ENCODE peak calls at places on chromosomes 16 and 17, in eight cellular contexts. Q is hypothalamus; F is T-helper 17 cell; R is activated CD4-positive, alpha-beta T cell treated with anti-CD3 and anti-CD28 coated beads, Interleukin-2, amount 50 U/mL, for 1 hour; N is lung; M is stimulated activated CD4-positive, alpha-beta T cell treated with anti-CD3 and anti-CD28 coated beads, Interleukin-1b, Interleukin-23, amount 100 ng/mL, for 48 hours; B is CD8-positive, alpha-beta T cell; U is BE2C. K is an unnamed sample.

GRCh38 chr16:27945233-27945975 is 118.1 kb downstream of the GSG1L start:
- DNase-seq in Q (no peak), F (no peak), R (no peak), N (no peak), M (no peak), B (no peak), U (no peak), K (no peak)

GRCh38 chr16:1244881-1245280 is 4.4 kb downstream of the TPSAB1 start:
- DNase-seq in Q (no peak), F (no peak), R (no peak), N (no peak), M (no peak), B (no peak), U (no peak), K (no peak)

GRCh38 chr16:52404546-52404945 is 142.4 kb downstream of the TOX3 start:
- DNase-seq in Q (no peak), F (no peak), R (no peak), N (no peak), M (no peak), B (no peak), U (peak; percentile 41), K (no peak)

GRCh38 chr17:75806822-75807500 is 22.4 kb downstream of the UNK start:
- DNase-seq in Q (no peak), F (no peak), R (no peak), N (no peak), M (no peak), B (no peak), U (no peak), K (no peak)

GRCh38 chr17:68776451-68776850 is 175.3 kb upstream of the FAM20A start:
- DNase-seq in Q (no peak), F (no peak), R (no peak), N (no peak), M (no peak), B (no peak), U (no peak), K (no peak)

GRCh38 chr17:35214631-35215273 is 20.6 kb upstream of the SLC35G3 start:
- DNase-seq in Q (no peak), F (no peak), R (peak; percentile 25), N (no peak), M (peak; percentile 22), B (peak; percentile 53), U (no peak), K (no peak)

GRCh38 chr17:30450125-30451027 is 26.8 kb upstream of the GOSR1 start:
- DNase-seq in Q (no peak), F (no peak), R (no peak), N (no peak), M (no peak), B (no peak), U (no peak), K (no peak)

GRCh38 chr16:12095275-12096161 is 119.0 kb downstream of the SNX29 start:
- DNase-seq in Q (peak; percentile 78), F (peak; percentile 51), R (peak; percentile 71), N (peak; percentile 64), M (peak; percentile 61), B (peak; percentile 52), U (peak; percentile 71), K (no peak)

GRCh38 chr16:89261691-89262563 is 44.4 kb downstream of the ZNF778 start:
- DNase-seq in Q (peak; percentile 9), F (no peak), R (no peak), N (no peak), M (no peak), B (no peak), U (no peak), K (no peak)

GRCh38 chr16:65481956-65482355 is 360.1 kb upstream of the CDH11 start:
- DNase-seq in Q (no peak), F (no peak), R (no peak), N (no peak), M (no peak), B (no peak), U (no peak), K (no peak)

GRCh38 chr16:11016524-11016988 is 72.2 kb downstream of the CLEC16A start:
- DNase-seq in Q (no peak), F (no peak), R (no peak), N (no peak), M (no peak), B (no peak), U (no peak), K (no peak)

GRCh38 chr17:2776589-2777241 is 19.5 kb upstream of the RAP1GAP2 start:
- DNase-seq in Q (peak; percentile 29), F (no peak), R (no peak), N (no peak), M (no peak), B (no peak), U (peak; percentile 44), K (no peak)

GRCh38 chr16:30421010-30421409 is 8.8 kb downstream of the DCTPP1 start:
- DNase-seq in Q (no peak), F (no peak), R (no peak), N (no peak), M (no peak), B (no peak), U (no peak), K (no peak)

GRCh38 chr16:65200857-65201256 is 79.0 kb upstream of the CDH11 start:
- DNase-seq in Q (no peak), F (no peak), R (no peak), N (no peak), M (no peak), B (no peak), U (no peak), K (no peak)

K was measured in 8988T.